ENCODE peak calls at places on chromosomes 13 and 19, in seven cellular contexts. W is uterus, Y is cardiac fibroblast, Q is heart left ventricle, P is neuronal stem cell, V is AG04449, I is IMR-90. D is an unnamed sample.

GRCh38 chr19:35107541-35107939 is 8.1 kb upstream of the FXYD3 start:
- DNase-seq in W (no peak), Y (peak), Q (no peak), P (no peak), V (no peak), I (no peak), D (no peak)

GRCh38 chr13:73133536-73133935 is 74.7 kb downstream of the KLF5 start:
- DNase-seq in W (no peak), Y (no peak), Q (no peak), P (no peak), V (no peak), I (no peak), D (no peak)

GRCh38 chr13:80669112-80669511 is 328.2 kb upstream of the SPRY2 start:
- DNase-seq in W (no peak), Y (peak), Q (no peak), P (no peak), V (no peak), I (no peak), D (no peak)

GRCh38 chr13:114230117-114230516 is 4.6 kb upstream of the CDC16 start:
- DNase-seq in W (no peak), Y (no peak), Q (no peak), P (no peak), V (no peak), I (peak), D (no peak)

GRCh38 chr13:59744747-59745394 is 418.9 kb downstream of the DIAPH3 start:
- DNase-seq in W (no peak), Y (peak), Q (no peak), P (no peak), V (no peak), I (peak), D (no peak)

GRCh38 chr19:42355896-42356295 is 30.5 kb downstream of the MEGF8 start:
- DNase-seq in W (no peak), Y (no peak), Q (no peak), P (no peak), V (no peak), I (no peak), D (no peak)

GRCh38 chr13:62375653-62376052 is 960.0 kb upstream of the PCDH20 start:
- DNase-seq in W (no peak), Y (no peak), Q (no peak), P (no peak), V (no peak), I (no peak), D (no peak)

GRCh38 chr19:33427801-33428626 is 54.5 kb downstream of the CEBPG start:
- DNase-seq in W (no peak), Y (no peak), Q (no peak), P (no peak), V (no peak), I (no peak), D (no peak)

GRCh38 chr13:27549406-27549981 is 70.8 kb downstream of the LNX2 start:
- DNase-seq in W (no peak), Y (no peak), Q (no peak), P (no peak), V (no peak), I (no peak), D (no peak)

GRCh38 chr13:35763805-35764170 is 287.3 kb upstream of the MAB21L1 start:
- DNase-seq in W (no peak), Y (no peak), Q (no peak), P (no peak), V (no peak), I (no peak), D (no peak)

GRCh38 chr13:99655351-99656091 is 154.2 kb downstream of the TM9SF2 start:
- DNase-seq in W (no peak), Y (no peak), Q (no peak), P (no peak), V (no peak), I (peak), D (peak)

GRCh38 chr19:50720921-50721291 is 1.3 kb upstream of the SHANK1 start:
- DNase-seq in W (no peak), Y (no peak), Q (no peak), P (no peak), V (no peak), I (peak), D (no peak)

GRCh38 chr13:75362026-75362425 is 119.9 kb downstream of the TBC1D4 start:
- DNase-seq in W (no peak), Y (no peak), Q (no peak), P (no peak), V (no peak), I (no peak), D (no peak)

GRCh38 chr19:48735031-48735615 is 5.3 kb downstream of the RASIP1 start:
- DNase-seq in W (no peak), Y (no peak), Q (no peak), P (no peak), V (no peak), I (no peak), D (no peak)

GRCh38 chr13:92265408-92265807 is 867.0 kb downstream of the GPC5 start:
- DNase-seq in W (no peak), Y (peak), Q (no peak), P (no peak), V (no peak), I (peak), D (no peak)

GRCh38 chr13:87130401-87130800 is 540.8 kb upstream of the SLITRK5 start:
- DNase-seq in W (no peak), Y (no peak), Q (no peak), P (no peak), V (no peak), I (no peak), D (no peak)
- H3K4me3 ChIP-seq in W (no peak), Y (no peak), Q (no peak), P (no peak), V (no peak), I (no peak), D (no peak)

DNA sequence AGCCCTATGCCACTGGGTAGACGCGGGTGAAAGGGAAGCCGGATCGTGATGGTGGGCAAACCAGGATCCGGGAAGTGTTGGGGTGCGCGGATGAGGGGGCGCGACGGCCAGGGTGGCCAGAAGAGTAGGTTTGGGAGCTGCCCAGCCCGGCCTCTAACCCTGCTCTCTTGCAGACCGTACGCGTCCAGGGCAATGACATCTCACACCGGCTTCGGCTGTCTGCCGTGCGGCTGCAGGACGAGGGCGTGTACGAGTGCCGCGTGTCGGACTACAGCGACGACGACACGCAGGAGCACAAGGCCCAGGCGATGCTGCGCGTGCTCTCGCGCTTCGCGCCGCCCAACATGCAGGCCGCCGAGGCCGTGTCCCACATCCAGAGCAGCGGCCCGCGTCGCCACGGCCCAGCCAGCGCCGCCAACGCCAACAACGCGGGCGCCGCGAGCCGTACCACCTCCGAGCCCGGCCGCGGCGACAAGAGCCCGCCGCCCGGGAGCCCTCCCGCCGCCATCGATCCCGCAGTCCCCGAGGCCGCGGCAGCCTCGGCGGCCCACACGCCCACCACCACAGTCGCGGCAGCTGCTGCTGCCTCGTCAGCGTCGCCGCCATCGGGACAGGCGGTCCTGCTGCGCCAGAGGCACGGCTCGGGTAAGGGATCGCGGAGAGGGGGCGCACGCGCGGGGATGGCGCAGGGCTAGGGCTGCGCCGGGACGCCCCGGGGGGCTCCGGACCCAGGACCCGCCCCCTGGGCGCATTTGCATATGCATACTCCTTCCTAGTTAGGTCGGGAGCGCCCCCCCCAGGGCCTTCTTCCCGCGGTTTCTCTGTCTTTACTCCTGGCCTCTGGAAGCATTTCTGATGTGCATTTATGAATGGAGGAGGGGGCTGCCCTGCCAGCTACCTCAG is 4.1 kb downstream of the VSTM2B start:
- DNase-seq in W (no peak), Y (no peak), Q (no peak), P (peak), V (no peak), I (no peak), D (no peak)
- H3K4me3 ChIP-seq in W (no peak), Y (no peak), Q (no peak), P (no peak), V (no peak), I (no peak), D (no peak)

GRCh38 chr19:459724-460511 is 915 bp downstream of the SHC2 start:
- DNase-seq in W (peak), Y (peak), Q (peak), P (peak), V (no peak), I (peak), D (no peak)
- H3K4me3 ChIP-seq in W (peak), Y (peak), Q (peak), P (peak), V (peak), I (peak), D (peak)

GRCh38 chr19:45253396-45254027 is 2.4 kb downstream of the MARK4 start:
- DNase-seq in W (no peak), Y (peak), Q (no peak), P (no peak), V (no peak), I (peak), D (no peak)

GRCh38 chr19:45250216-45250831 is 747 bp upstream of the MARK4 start:
- DNase-seq in W (no peak), Y (no peak), Q (no peak), P (no peak), V (no peak), I (no peak), D (no peak)

GRCh38 chr19:45249261-45250033 is 1.6 kb upstream of the MARK4 start:
- DNase-seq in W (no peak), Y (no peak), Q (no peak), P (no peak), V (no peak), I (no peak), D (no peak)

GRCh38 chr19:45250832-45251451 is at the start of gene MARK4:
- DNase-seq in W (peak), Y (peak), Q (peak), P (peak), V (no peak), I (peak), D (no peak)

DNA sequence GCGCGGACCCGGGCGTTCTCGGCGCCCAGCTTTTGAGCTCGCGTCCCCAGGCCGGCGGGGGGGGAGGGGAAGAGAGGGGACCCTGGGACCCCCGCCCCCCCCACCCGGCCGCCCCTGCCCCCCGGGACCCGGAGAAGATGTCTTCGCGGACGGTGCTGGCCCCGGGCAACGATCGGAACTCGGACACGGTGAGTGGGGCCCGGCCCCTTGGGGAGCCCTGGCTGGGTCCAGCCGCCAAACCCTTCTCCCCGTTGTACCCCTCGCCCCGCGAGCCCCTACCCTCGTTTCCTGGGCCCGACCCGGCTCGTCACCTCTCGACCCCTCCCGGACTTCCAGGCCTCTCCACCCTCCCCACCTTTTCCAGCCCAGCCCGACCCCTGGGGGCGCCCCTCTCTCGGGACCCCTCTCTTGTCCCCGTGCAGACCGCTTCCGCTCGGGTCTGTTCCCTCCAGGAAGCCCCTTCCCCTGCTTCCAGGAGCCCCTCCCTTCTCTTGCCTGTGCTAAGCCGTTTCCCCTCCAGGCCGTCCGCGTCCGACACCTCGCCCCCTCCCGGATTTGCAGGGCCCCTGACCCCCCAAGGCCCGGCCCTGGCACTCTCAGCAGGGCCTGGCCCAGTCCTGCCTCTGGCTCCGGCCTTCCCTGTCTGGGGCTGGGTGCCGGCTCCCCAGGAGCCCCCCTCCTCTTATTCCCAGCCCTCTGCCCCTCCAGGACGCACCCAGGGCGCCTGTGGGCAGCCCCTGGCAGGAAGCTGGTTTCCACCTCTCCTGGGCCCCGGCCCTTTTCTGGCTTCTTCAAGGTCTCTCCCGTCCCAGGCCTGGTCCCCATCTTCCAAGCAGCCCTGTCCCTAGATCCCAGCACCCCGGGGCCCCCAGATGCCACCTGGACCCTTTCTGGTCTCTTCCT is 632 bp downstream of the MARK4 start:
- DNase-seq in W (peak), Y (peak), Q (no peak), P (no peak), V (no peak), I (no peak), D (no peak)
- H3K4me3 ChIP-seq in W (peak), Y (peak), Q (peak), P (peak), V (peak), I (peak), D (peak)

GRCh38 chr19:2578391-2578826 is 102.5 kb downstream of the GADD45B start:
- DNase-seq in W (no peak), Y (peak), Q (no peak), P (no peak), V (peak), I (peak), D (peak)
- H3K4me3 ChIP-seq in W (peak), Y (peak), Q (peak), P (no peak), V (peak), I (peak), D (peak)

DNA sequence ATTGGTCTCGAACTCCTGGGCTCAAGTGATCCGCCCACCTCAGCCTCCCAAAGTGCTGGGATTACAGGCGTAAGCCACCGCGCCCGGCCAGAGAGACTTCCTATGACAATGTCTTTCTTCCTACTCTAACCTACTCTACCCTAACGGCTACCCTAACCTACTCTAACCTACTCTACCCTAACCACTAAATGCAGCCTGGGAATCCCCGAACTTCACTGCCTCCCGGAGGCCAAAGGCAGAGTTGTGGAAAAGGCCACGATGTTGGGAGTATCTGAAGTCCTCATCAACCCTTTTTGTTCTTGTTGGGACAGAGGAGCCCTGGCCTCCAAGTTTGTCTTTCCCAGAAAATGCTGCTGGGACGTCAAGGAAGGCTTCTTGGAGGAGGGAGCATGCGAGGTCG is 967 bp upstream of the NR2C2AP start:
- DNase-seq in W (no peak), Y (no peak), Q (no peak), P (no peak), V (no peak), I (no peak), D (no peak)
- H3K4me3 ChIP-seq in W (no peak), Y (no peak), Q (no peak), P (no peak), V (no peak), I (no peak), D (no peak)

GRCh38 chr13:90105276-90105675 is 1242.2 kb upstream of the MIR17HG start:
- DNase-seq in W (no peak), Y (peak), Q (no peak), P (no peak), V (no peak), I (no peak), D (no peak)

GRCh38 chr13:90103099-90103784 is 1244.2 kb upstream of the MIR17HG start:
- DNase-seq in W (no peak), Y (no peak), Q (no peak), P (no peak), V (no peak), I (no peak), D (no peak)

GRCh38 chr13:90104764-90105163 is 1242.7 kb upstream of the MIR17HG start:
- DNase-seq in W (no peak), Y (no peak), Q (no peak), P (no peak), V (no peak), I (no peak), D (no peak)

GRCh38 chr13:90107658-90108057 is 1239.8 kb upstream of the MIR17HG start:
- DNase-seq in W (no peak), Y (no peak), Q (no peak), P (no peak), V (no peak), I (no peak), D (no peak)

GRCh38 chr13:90105881-90106496 is 1241.5 kb upstream of the MIR17HG start:
- DNase-seq in W (no peak), Y (peak), Q (no peak), P (no peak), V (no peak), I (no peak), D (peak)
- H3K4me3 ChIP-seq in W (no peak), Y (no peak), Q (no peak), P (no peak), V (no peak), I (no peak), D (no peak)

GRCh38 chr13:36819811-36820140 is 754 bp downstream of the RFXAP start:
- DNase-seq in W (no peak), Y (peak), Q (peak), P (peak), V (no peak), I (peak), D (no peak)

GRCh38 chr13:36819064-36819810 is at the start of gene RFXAP:
- DNase-seq in W (peak), Y (peak), Q (peak), P (peak), V (no peak), I (peak), D (peak)

GRCh38 chr13:36818483-36819063 is 449 bp upstream of the RFXAP start:
- DNase-seq in W (no peak), Y (peak), Q (no peak), P (no peak), V (no peak), I (no peak), D (no peak)

GRCh38 chr13:36820222-36820621 is 1.2 kb downstream of the RFXAP start:
- DNase-seq in W (no peak), Y (no peak), Q (no peak), P (no peak), V (no peak), I (no peak), D (no peak)

DNA sequence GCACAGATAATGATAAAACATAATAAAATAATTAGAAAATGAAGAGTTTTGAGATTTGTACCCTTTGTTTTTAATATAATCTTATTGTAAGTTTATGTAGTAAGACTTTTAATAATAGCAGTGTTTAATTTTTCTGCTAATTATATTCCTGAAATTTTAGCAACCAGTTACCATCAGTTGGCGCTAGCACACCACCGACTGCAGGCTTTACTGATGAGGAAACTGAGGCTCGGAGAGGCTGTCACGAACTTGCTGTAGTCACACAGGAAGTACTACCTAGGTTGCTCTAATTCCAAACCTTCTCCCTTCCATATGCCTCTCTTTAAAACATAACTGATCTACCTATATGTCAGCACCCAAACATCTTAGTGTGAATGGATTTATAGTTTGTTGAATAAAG is 1.0 kb upstream of the RFXAP start:
- DNase-seq in W (no peak), Y (no peak), Q (no peak), P (no peak), V (no peak), I (no peak), D (no peak)
- H3K4me3 ChIP-seq in W (no peak), Y (no peak), Q (peak), P (no peak), V (no peak), I (no peak), D (no peak)

GRCh38 chr19:2270157-2270571 is 11.8 kb downstream of the PEAK3 start:
- DNase-seq in W (peak), Y (peak), Q (peak), P (no peak), V (no peak), I (no peak), D (no peak)

GRCh38 chr19:2268861-2269243 is 12.6 kb upstream of the JSRP1 start:
- DNase-seq in W (no peak), Y (no peak), Q (no peak), P (no peak), V (no peak), I (no peak), D (no peak)

GRCh38 chr19:2266183-2266993 is 10.2 kb upstream of the JSRP1 start:
- DNase-seq in W (peak), Y (peak), Q (peak), P (no peak), V (no peak), I (peak), D (peak)

GRCh38 chr19:2269244-2270156 is 12.5 kb downstream of the PEAK3 start:
- DNase-seq in W (peak), Y (peak), Q (peak), P (peak), V (peak), I (peak), D (peak)

DNA sequence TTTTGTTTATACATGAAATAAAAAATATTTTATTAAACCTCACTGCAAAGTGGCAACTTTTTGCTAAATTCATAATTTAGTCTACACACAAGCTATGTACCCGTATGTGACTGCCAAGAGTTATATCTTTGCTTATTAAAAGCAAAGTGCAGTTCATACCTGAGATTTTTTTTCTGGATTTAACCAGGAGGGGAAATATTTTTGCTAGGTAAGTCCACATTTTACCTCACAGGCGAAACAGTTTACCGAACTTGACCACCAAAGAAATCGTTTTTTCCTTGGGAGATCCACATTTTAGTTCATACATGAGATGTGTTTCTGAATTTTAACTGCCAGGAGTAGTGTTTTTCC is 12.2 kb upstream of the JSRP1 start:
- DNase-seq in W (no peak), Y (no peak), Q (no peak), P (no peak), V (no peak), I (no peak), D (no peak)
- H3K4me3 ChIP-seq in W (no peak), Y (no peak), Q (peak), P (peak), V (peak), I (no peak), D (peak)

D was measured in retinal pigment epithelial cell.